ENCODE peak calls at places on chromosome 9, in ten cellular contexts. J, S, I, H, U, Q, P, Z, Y and T are unnamed samples.

GRCh38 chr9:124267271-124267807 is 9.6 kb downstream of the NEK6 start:
- DNase-seq in J (no peak), S (no peak), I (no peak), H (peak; percentile 24), U (no peak), Q (peak; percentile 86), P (no peak), Z (peak; percentile 74), Y (no peak), T (no peak)

GRCh38 chr9:115367321-115367720 is 249.4 kb upstream of the TNC start:
- DNase-seq in J (no peak), S (no peak), I (no peak), H (no peak), U (no peak), Q (no peak), P (no peak), Z (no peak), Y (no peak), T (no peak)

GRCh38 chr9:34995288-34996060 is 5.9 kb downstream of the DNAJB5 start:
- DNase-seq in J (no peak), S (no peak), I (no peak), H (no peak), U (no peak), Q (no peak), P (no peak), Z (no peak), Y (no peak), T (no peak)

GRCh38 chr9:135343733-135344522 is 135.7 kb upstream of the PPP1R26 start:
- DNase-seq in J (peak; percentile 53), S (no peak), I (no peak), H (peak; percentile 57), U (peak; percentile 44), Q (peak; percentile 57), P (peak; percentile 94), Z (peak; percentile 20), Y (peak; percentile 44), T (no peak)

GRCh38 chr9:127767909-127768331 is 10.5 kb downstream of the SH2D3C start:
- DNase-seq in J (no peak), S (no peak), I (no peak), H (no peak), U (no peak), Q (no peak), P (no peak), Z (no peak), Y (no peak), T (no peak)

GRCh38 chr9:20594521-20594920 is 27.8 kb downstream of the MLLT3 start:
- DNase-seq in J (no peak), S (no peak), I (no peak), H (no peak), U (no peak), Q (no peak), P (no peak), Z (no peak), Y (no peak), T (no peak)

GRCh38 chr9:72588336-72588735 is 66.9 kb downstream of the TMC1 start:
- DNase-seq in J (no peak), S (no peak), I (no peak), H (no peak), U (no peak), Q (no peak), P (no peak), Z (no peak), Y (no peak), T (no peak)

GRCh38 chr9:76107487-76107886 is 217.0 kb downstream of the PCSK5 start:
- DNase-seq in J (no peak), S (no peak), I (no peak), H (no peak), U (no peak), Q (peak; percentile 61), P (no peak), Z (peak; percentile 28), Y (no peak), T (no peak)

GRCh38 chr9:130897105-130897751 is 616 bp upstream of the QRFP start:
- DNase-seq in J (no peak), S (no peak), I (no peak), H (no peak), U (no peak), Q (no peak), P (no peak), Z (no peak), Y (no peak), T (no peak)

GRCh38 chr9:117624106-117624505 is 80.1 kb upstream of the TLR4 start:
- DNase-seq in J (no peak), S (no peak), I (no peak), H (no peak), U (no peak), Q (no peak), P (no peak), Z (no peak), Y (no peak), T (no peak)

GRCh38 chr9:128819716-128820664 is 1.7 kb downstream of the ENDOG start:
- DNase-seq in J (no peak), S (no peak), I (no peak), H (no peak), U (no peak), Q (no peak), P (no peak), Z (no peak), Y (no peak), T (no peak)

GRCh38 chr9:73773896-73774295 is 622.2 kb downstream of the ANXA1 start:
- DNase-seq in J (no peak), S (no peak), I (no peak), H (no peak), U (no peak), Q (no peak), P (no peak), Z (no peak), Y (no peak), T (no peak)

GRCh38 chr9:92100237-92100911 is 14.8 kb downstream of the SPTLC1 start:
- DNase-seq in J (no peak), S (no peak), I (no peak), H (no peak), U (no peak), Q (no peak), P (no peak), Z (no peak), Y (no peak), T (no peak)